ENCODE peak calls at places on chromosomes 3 and 15, in six cellular contexts. S, Q, T, B, N and C are unnamed samples.

GRCh38 chr3:65618599-65618998 is 420.1 kb downstream of the MAGI1 start:
- DNase-seq in S (no peak), Q (no peak), B (no peak), T (no peak), N (no peak), C (no peak)

GRCh38 chr3:122940628-122941086 is 86.9 kb downstream of the SEMA5B start:
- DNase-seq in B (no peak), T (no peak), S (no peak), Q (no peak), N (no peak), C (no peak)

GRCh38 chr15:75554717-75555116 is 24.4 kb downstream of the PTPN9 start:
- DNase-seq in S (no peak), Q (no peak), B (no peak), T (peak), N (no peak), C (no peak)

GRCh38 chr3:45043715-45044299 is 17.7 kb downstream of the CLEC3B start:
- DNase-seq in T (peak), S (peak), Q (no peak), B (no peak), N (peak), C (no peak)

GRCh38 chr15:96359772-96360498 is 29.4 kb downstream of the NR2F2 start:
- DNase-seq in N (no peak), B (peak), Q (no peak), T (no peak), S (no peak), C (no peak)

GRCh38 chr3:62376906-62377865 is 3.8 kb upstream of the FEZF2 start:
- DNase-seq in Q (no peak), B (no peak), S (no peak), N (no peak), T (no peak), C (no peak)

GRCh38 chr3:129615751-129616281 is 9.3 kb upstream of the PLXND1 start:
- DNase-seq in S (no peak), Q (no peak), B (peak), T (no peak), N (no peak), C (no peak)

GRCh38 chr3:46868948-46869347 is 5.7 kb upstream of the MYL3 start:
- DNase-seq in Q (no peak), B (no peak), T (no peak), S (no peak), N (no peak), C (no peak)

GRCh38 chr3:172568713-172569112 is 45.5 kb upstream of the TNFSF10 start:
- DNase-seq in Q (no peak), N (no peak), B (no peak), T (no peak), S (no peak), C (no peak)

GRCh38 chr3:56874269-56874668 is 72.5 kb upstream of the ARHGEF3 start:
- DNase-seq in S (no peak), T (no peak), Q (no peak), N (no peak), B (no peak), C (no peak)

GRCh38 chr3:20141841-20142240 is 44.2 kb downstream of the SGO1 start:
- DNase-seq in N (no peak), B (no peak), Q (no peak), S (no peak), T (no peak), C (no peak)

GRCh38 chr3:137325934-137326333 is 368.2 kb downstream of the IL20RB start:
- DNase-seq in Q (no peak), N (no peak), T (no peak), S (no peak), B (no peak), C (no peak)

GRCh38 chr15:90266061-90266431 is 574 bp downstream of the NGRN start:
- DNase-seq in S (peak), B (peak), N (peak), T (peak), Q (no peak), C (no peak)

GRCh38 chr3:77321646-77322045 is 281.7 kb downstream of the ROBO2 start:
- DNase-seq in Q (no peak), N (no peak), T (no peak), S (no peak), B (no peak), C (no peak)

GRCh38 chr3:4696266-4696665 is 203.1 kb downstream of the ITPR1 start:
- DNase-seq in B (no peak), N (no peak), T (no peak), Q (no peak), S (no peak), C (no peak)

GRCh38 chr3:71045917-71046282 is 537.6 kb downstream of the FOXP1 start:
- DNase-seq in N (no peak), T (no peak), S (no peak), B (no peak), Q (no peak), C (no peak)

GRCh38 chr15:46266691-46267090 is 631.9 kb downstream of the SQOR start:
- DNase-seq in Q (no peak), N (no peak), S (no peak), B (no peak), T (no peak), C (no peak)

GRCh38 chr15:34116620-34117019 is 14.7 kb downstream of the PGBD4 start:
- DNase-seq in T (no peak), B (no peak), Q (no peak), S (no peak), N (no peak), C (no peak)

GRCh38 chr15:100596792-100597191 is 5.2 kb downstream of the LINS1 start:
- DNase-seq in B (peak), S (peak), T (no peak), N (peak), Q (peak), C (peak)

GRCh38 chr3:123469323-123469995 is 20.6 kb upstream of the ADCY5 start:
- DNase-seq in N (no peak), T (no peak), B (no peak), Q (no peak), S (no peak), C (no peak)

GRCh38 chr3:74469713-74470112 is 144.7 kb downstream of the CNTN3 start:
- DNase-seq in S (no peak), Q (no peak), N (no peak), T (no peak), B (no peak), C (no peak)

GRCh38 chr3:168977696-168978374 is 685.7 kb downstream of the MECOM start:
- DNase-seq in S (no peak), T (no peak), Q (no peak), B (peak), N (no peak), C (no peak)

DNA sequence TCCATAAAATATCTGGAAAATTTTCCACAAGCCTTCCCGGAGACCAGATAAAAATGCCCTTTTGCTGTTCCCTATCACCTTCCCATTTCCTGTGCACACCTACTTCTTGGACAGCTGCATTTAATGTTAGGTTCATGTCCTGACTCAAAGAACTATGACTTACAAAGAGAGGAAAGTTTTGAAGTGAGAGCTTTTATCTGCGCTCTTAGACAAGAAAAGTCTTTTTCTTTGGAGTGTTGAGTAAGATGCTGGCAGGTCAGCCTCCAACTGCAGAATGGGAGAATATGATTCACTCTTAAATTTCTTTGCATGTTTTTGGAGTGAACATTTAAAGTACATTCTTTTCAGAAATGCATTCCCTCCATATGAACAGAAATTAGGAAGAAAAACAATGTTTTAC is 147.3 kb upstream of the DPH6 start:
- DNase-seq in Q (no peak), S (no peak), B (no peak), N (no peak), T (peak), C (no peak)
- H3K27ac ChIP-seq in Q (no peak), S (no peak), B (peak), N (no peak), T (peak), C (no peak)

DNA sequence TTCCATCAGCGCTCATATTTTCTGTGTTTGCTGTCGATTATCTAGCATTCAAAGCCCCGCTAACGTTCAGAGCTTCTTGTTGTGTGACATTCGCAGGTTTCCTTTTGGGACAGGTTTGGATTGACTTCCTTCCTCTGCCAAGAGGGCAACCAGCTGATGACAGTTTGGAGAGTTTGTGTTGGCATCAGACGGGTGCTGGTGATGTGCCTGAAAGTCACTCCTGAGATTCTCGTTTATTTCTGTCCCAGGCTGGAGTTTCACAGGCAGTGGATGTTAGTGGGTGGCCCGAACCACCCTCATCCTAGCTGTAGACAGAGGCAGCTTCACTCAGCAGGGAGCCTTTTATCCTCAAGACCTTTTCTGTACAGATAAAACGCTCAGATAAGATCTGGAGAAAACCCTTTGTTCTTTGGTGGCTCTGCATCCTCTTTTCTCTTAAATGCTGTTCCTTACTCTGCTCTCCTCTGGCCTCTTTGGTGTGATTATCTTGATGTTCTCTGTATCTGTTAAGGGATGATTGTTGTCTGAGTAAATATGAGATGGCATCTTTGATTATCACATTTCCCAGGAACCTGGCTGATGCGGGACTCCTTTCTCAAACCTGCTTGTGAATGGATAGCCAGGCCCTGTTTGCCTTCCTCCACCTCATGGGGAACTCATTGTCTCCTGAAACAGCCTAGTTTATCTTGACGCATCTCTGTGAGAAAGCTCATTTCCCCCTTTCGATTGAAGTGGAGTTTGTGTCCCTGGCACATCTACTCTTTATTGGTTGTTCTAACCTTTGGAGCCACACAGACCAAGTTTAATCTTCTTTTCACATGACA is 35.9 kb downstream of the CGNL1 start:
- DNase-seq in N (no peak), Q (no peak), B (no peak), T (no peak), S (no peak), C (no peak)
- H3K27ac ChIP-seq in N (no peak), Q (no peak), B (no peak), T (no peak), S (no peak), C (no peak)

GRCh38 chr3:11587766-11588165 is 55.9 kb downstream of the VGLL4 start:
- DNase-seq in T (no peak), B (no peak), Q (no peak), N (no peak), S (no peak), C (no peak)
- H3K27ac ChIP-seq in T (no peak), B (no peak), Q (no peak), N (no peak), S (peak), C (no peak)

GRCh38 chr3:13867727-13868126 is 12.1 kb downstream of the WNT7A start:
- DNase-seq in N (no peak), S (no peak), B (no peak), Q (no peak), T (no peak), C (no peak)
- H3K27ac ChIP-seq in N (no peak), S (peak), B (no peak), Q (no peak), T (no peak), C (no peak)

GRCh38 chr3:13540332-13540995 is 8.5 kb upstream of the FBLN2 start:
- DNase-seq in Q (no peak), S (no peak), B (no peak), T (no peak), N (no peak), C (no peak)
- H3K27ac ChIP-seq in Q (no peak), S (peak), B (no peak), T (no peak), N (no peak), C (peak)

GRCh38 chr3:17087509-17087908 is 202.8 kb downstream of the PLCL2 start:
- DNase-seq in T (no peak), N (no peak), B (no peak), Q (no peak), S (no peak), C (no peak)
- H3K27ac ChIP-seq in T (no peak), N (no peak), B (no peak), Q (no peak), S (no peak), C (no peak)

GRCh38 chr3:192408721-192409151 is 318.6 kb downstream of the FGF12 start:
- DNase-seq in Q (no peak), B (no peak), T (no peak), S (no peak), N (no peak), C (no peak)
- H3K27ac ChIP-seq in Q (no peak), B (no peak), T (no peak), S (no peak), N (no peak), C (no peak)

GRCh38 chr3:110352841-110353595 is 718.6 kb upstream of the NECTIN3 start:
- DNase-seq in B (no peak), N (no peak), T (no peak), S (no peak), Q (no peak), C (no peak)
- H3K27ac ChIP-seq in B (no peak), N (no peak), T (no peak), S (no peak), Q (no peak), C (no peak)

DNA sequence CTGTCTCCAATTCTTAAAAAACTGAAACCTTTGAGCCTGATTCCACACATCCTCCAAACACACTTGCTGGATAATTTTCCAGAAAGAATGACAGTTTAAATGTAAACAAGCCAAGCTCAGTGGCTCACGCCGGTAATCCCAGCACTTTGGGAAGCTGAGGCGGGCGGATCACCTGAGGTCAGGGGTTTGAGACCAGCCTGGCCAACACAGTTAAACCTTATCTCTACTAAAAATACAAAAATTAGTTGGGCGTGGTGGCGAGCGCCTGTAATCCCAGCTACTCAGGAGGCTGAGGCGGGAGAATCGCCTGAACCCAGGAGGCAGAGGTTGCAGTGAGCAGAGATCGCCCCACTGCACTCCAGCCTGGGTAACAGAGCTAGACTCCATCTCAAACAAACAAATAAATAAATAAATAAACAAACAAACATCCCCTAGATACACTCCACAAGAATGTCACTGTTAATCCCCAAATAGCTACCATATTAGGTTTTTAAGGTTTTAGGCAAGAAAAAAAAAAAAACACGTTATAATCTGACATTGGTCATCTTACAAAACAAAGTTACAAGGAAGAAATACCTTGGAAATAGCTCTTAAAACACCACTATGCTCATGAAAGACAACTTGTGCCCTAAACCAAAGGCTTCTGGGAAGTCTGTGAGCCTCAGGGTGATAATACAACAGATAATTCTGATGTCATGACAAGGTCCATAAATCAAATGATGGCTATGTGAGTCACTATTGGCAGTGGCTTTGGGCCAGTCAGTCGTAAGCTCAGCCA is 13.2 kb downstream of the TNIK start:
- DNase-seq in N (peak), S (peak), B (no peak), Q (no peak), T (peak), C (no peak)
- H3K27ac ChIP-seq in N (peak), S (no peak), B (no peak), Q (no peak), T (peak), C (peak)

GRCh38 chr15:62856466-62857246 is 185.9 kb upstream of the TPM1 start:
- DNase-seq in S (no peak), T (no peak), Q (no peak), B (no peak), N (no peak), C (peak)
- H3K27ac ChIP-seq in S (peak), T (no peak), Q (no peak), B (no peak), N (no peak), C (peak)